ENCODE peak calls at places on chromosome 1, in five cellular contexts. One of them, this sample, is unnamed. For H3K36me3, the result is how much of the 10 kb centered on the place peaks cover.

GRCh38 chr1:51341876-51342496 is 11.6 kb upstream of the TTC39A start:
- DNase-seq in NT2/D1: no peak
- DNase-seq in H7: peak
- DNase-seq in psoas muscle: no peak
- DNase-seq in CD4-positive, alpha-beta memory T cell: no peak
- DNase-seq in this sample: no peak

GRCh38 chr1:226403522-226404034 is 4.3 kb downstream of the PARP1 start:
- DNase-seq in NT2/D1: no peak
- DNase-seq in H7: peak
- DNase-seq in psoas muscle: no peak
- DNase-seq in CD4-positive, alpha-beta memory T cell: no peak
- DNase-seq in this sample: peak

GRCh38 chr1:15339580-15339979 is 70.1 kb upstream of the EFHD2 start:
- DNase-seq in NT2/D1: no peak
- DNase-seq in H7: no peak
- DNase-seq in psoas muscle: no peak
- DNase-seq in CD4-positive, alpha-beta memory T cell: no peak
- DNase-seq in this sample: no peak

GRCh38 chr1:248886237-248886895 is 19.7 kb upstream of the PGBD2 start:
- DNase-seq in NT2/D1: no peak
- DNase-seq in H7: peak
- DNase-seq in psoas muscle: no peak
- DNase-seq in CD4-positive, alpha-beta memory T cell: no peak
- DNase-seq in this sample: no peak

GRCh38 chr1:115890618-115891017 is 49.7 kb upstream of the NHLH2 start:
- DNase-seq in NT2/D1: no peak
- DNase-seq in H7: no peak
- DNase-seq in psoas muscle: no peak
- DNase-seq in CD4-positive, alpha-beta memory T cell: no peak
- DNase-seq in this sample: no peak

GRCh38 chr1:223057569-223058093 is 85.4 kb downstream of the TLR5 start:
- DNase-seq in NT2/D1: no peak
- DNase-seq in H7: no peak
- DNase-seq in psoas muscle: no peak
- DNase-seq in CD4-positive, alpha-beta memory T cell: no peak
- DNase-seq in this sample: no peak

GRCh38 chr1:99180343-99180808 is 83.9 kb upstream of the PLPPR4 start:
- DNase-seq in NT2/D1: peak
- DNase-seq in H7: peak
- DNase-seq in psoas muscle: peak
- DNase-seq in CD4-positive, alpha-beta memory T cell: peak
- DNase-seq in this sample: peak

GRCh38 chr1:99481391-99481996 is 164.4 kb upstream of the PALMD start:
- DNase-seq in NT2/D1: peak
- DNase-seq in H7: peak
- DNase-seq in psoas muscle: no peak
- DNase-seq in CD4-positive, alpha-beta memory T cell: peak
- DNase-seq in this sample: peak

GRCh38 chr1:32806910-32807523 is 10.1 kb downstream of the YARS1 start:
- DNase-seq in NT2/D1: no peak
- DNase-seq in H7: no peak
- DNase-seq in psoas muscle: no peak
- DNase-seq in CD4-positive, alpha-beta memory T cell: no peak
- DNase-seq in this sample: no peak
- H3K36me3 ChIP-seq in NT2/D1: half or more
- H3K36me3 ChIP-seq in H7: under half
- H3K36me3 ChIP-seq in psoas muscle: under half
- H3K36me3 ChIP-seq in CD4-positive, alpha-beta memory T cell: under half
- H3K36me3 ChIP-seq in this sample: under half

GRCh38 chr1:113125469-113125868 is 52.5 kb downstream of the LRIG2 start:
- DNase-seq in NT2/D1: no peak
- DNase-seq in H7: no peak
- DNase-seq in psoas muscle: no peak
- DNase-seq in CD4-positive, alpha-beta memory T cell: no peak
- DNase-seq in this sample: no peak
- H3K36me3 ChIP-seq in NT2/D1: half or more
- H3K36me3 ChIP-seq in H7: under half
- H3K36me3 ChIP-seq in psoas muscle: under half
- H3K36me3 ChIP-seq in CD4-positive, alpha-beta memory T cell: half or more
- H3K36me3 ChIP-seq in this sample: under half

DNA sequence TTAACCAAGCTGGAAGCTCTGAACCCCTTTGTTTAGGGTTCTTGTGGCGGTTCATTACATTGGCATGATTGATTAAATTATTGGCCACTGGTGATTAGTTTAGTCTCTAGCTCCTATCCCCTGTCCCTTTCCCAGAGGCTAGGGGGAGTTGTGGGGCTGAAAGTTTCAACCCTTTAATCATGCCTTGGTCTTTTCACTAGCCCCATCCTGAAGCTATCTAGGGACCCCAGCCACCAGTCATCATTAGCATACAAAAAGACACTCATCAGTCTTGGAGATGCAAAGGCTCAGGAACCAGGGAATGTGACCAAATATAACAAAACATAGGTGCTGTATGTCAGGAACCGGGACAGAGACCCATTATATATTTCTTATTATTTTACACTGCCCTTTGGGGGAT is 34.7 kb upstream of the SNX27 start:
- DNase-seq in NT2/D1: peak
- DNase-seq in H7: peak
- DNase-seq in psoas muscle: no peak
- DNase-seq in CD4-positive, alpha-beta memory T cell: no peak
- DNase-seq in this sample: no peak
- H3K36me3 ChIP-seq in NT2/D1: half or more
- H3K36me3 ChIP-seq in H7: under half
- H3K36me3 ChIP-seq in psoas muscle: under half
- H3K36me3 ChIP-seq in CD4-positive, alpha-beta memory T cell: under half
- H3K36me3 ChIP-seq in this sample: under half

GRCh38 chr1:43436371-43436770 is 17.4 kb downstream of the HYI start:
- DNase-seq in NT2/D1: no peak
- DNase-seq in H7: no peak
- DNase-seq in psoas muscle: no peak
- DNase-seq in CD4-positive, alpha-beta memory T cell: no peak
- DNase-seq in this sample: no peak
- H3K36me3 ChIP-seq in NT2/D1: half or more
- H3K36me3 ChIP-seq in H7: under half
- H3K36me3 ChIP-seq in psoas muscle: under half
- H3K36me3 ChIP-seq in CD4-positive, alpha-beta memory T cell: half or more
- H3K36me3 ChIP-seq in this sample: under half

GRCh38 chr1:27548136-27548853 is 55.6 kb downstream of the AHDC1 start:
- DNase-seq in NT2/D1: no peak
- DNase-seq in H7: no peak
- DNase-seq in psoas muscle: no peak
- DNase-seq in CD4-positive, alpha-beta memory T cell: no peak
- DNase-seq in this sample: no peak

GRCh38 chr1:27547220-27548116 is 56.5 kb downstream of the AHDC1 start:
- DNase-seq in NT2/D1: no peak
- DNase-seq in H7: peak
- DNase-seq in psoas muscle: no peak
- DNase-seq in CD4-positive, alpha-beta memory T cell: no peak
- DNase-seq in this sample: no peak

GRCh38 chr1:27544818-27545612 is 55.0 kb upstream of the WASF2 start:
- DNase-seq in NT2/D1: no peak
- DNase-seq in H7: no peak
- DNase-seq in psoas muscle: no peak
- DNase-seq in CD4-positive, alpha-beta memory T cell: no peak
- DNase-seq in this sample: no peak

GRCh38 chr1:27542463-27543273 is 52.7 kb upstream of the WASF2 start:
- DNase-seq in NT2/D1: no peak
- DNase-seq in H7: no peak
- DNase-seq in psoas muscle: peak
- DNase-seq in CD4-positive, alpha-beta memory T cell: no peak
- DNase-seq in this sample: peak

DNA sequence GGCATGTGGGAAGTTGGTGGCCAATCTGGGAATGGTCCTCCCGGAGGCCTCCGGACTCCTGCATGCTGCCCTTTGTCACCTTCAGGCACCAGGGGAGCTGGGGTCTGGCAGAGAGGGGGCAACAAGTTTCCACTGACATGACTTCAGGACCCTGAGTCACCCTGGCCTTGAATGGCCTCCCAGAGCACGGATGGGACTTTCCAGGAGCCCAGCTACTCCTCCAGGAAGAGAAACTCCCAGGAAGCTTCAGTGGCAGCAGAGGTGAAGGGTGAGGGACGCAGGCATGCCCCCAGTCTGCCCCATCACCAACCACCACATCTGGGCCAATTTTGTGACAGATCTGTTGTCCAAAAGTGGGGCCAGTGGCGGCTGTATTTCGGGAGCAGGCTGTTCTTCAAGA is 55.9 kb upstream of the WASF2 start:
- DNase-seq in NT2/D1: no peak
- DNase-seq in H7: no peak
- DNase-seq in psoas muscle: no peak
- DNase-seq in CD4-positive, alpha-beta memory T cell: no peak
- DNase-seq in this sample: no peak
- H3K36me3 ChIP-seq in NT2/D1: half or more
- H3K36me3 ChIP-seq in H7: under half
- H3K36me3 ChIP-seq in psoas muscle: under half
- H3K36me3 ChIP-seq in CD4-positive, alpha-beta memory T cell: under half
- H3K36me3 ChIP-seq in this sample: under half

DNA sequence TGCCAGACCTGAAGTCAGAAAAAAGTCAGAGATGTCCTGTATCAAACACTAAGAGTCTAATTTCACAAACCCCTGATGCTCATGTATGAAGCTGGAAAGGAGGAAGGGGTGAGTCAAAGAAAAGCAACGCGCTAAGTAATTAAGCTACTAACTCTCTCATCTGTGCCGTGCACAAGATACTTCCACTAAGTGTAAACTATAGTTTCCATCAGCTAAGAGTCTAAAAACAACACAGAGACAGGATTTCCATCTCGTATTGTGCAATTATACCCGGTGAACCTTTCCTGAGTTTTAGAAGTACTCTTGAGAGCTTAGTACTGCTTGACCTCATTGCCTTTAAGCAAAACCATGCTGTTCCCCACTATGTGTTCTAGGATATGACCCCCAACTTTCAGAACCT is 19.0 kb downstream of the DNALI1 start:
- DNase-seq in NT2/D1: no peak
- DNase-seq in H7: no peak
- DNase-seq in psoas muscle: no peak
- DNase-seq in CD4-positive, alpha-beta memory T cell: no peak
- DNase-seq in this sample: no peak
- H3K36me3 ChIP-seq in NT2/D1: half or more
- H3K36me3 ChIP-seq in H7: half or more
- H3K36me3 ChIP-seq in psoas muscle: under half
- H3K36me3 ChIP-seq in CD4-positive, alpha-beta memory T cell: half or more
- H3K36me3 ChIP-seq in this sample: under half

DNA sequence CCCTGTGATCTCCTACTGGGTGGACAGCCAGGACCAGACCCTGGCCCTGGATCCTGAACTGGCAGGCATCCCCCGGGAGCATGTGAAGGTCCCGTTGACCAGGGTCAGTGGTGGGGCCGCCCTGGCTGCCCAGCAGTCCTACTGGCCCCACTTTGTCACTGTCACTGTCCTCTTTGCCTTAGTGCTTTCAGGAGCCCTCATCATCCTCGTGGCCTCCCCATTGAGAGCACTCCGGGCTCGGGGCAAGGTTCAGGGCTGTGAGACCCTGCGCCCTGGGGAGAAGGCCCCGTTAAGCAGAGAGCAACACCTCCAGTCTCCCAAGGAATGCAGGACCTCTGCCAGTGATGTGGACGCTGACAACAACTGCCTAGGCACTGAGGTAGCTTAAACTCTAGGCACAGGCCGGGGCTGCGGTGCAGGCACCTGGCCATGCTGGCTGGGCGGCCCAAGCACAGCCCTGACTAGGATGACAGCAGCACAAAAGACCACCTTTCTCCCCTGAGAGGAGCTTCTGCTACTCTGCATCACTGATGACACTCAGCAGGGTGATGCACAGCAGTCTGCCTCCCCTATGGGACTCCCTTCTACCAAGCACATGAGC is 17.2 kb upstream of the SLC25A44 start:
- DNase-seq in NT2/D1: no peak
- DNase-seq in H7: peak
- DNase-seq in psoas muscle: no peak
- DNase-seq in CD4-positive, alpha-beta memory T cell: no peak
- DNase-seq in this sample: no peak
- H3K36me3 ChIP-seq in NT2/D1: under half
- H3K36me3 ChIP-seq in H7: under half
- H3K36me3 ChIP-seq in psoas muscle: under half
- H3K36me3 ChIP-seq in CD4-positive, alpha-beta memory T cell: under half
- H3K36me3 ChIP-seq in this sample: under half